ENCODE peak calls at places on chromosomes 3 and 15, in six cellular contexts. M is GM12878, K is A549, V is HepG2, C is K562, H is endothelial cell of umbilical vein. Y is an unnamed sample.
A peak's percentile ranks its signal among the peaks of the same experiment; 100 is the strongest.

GRCh38 chr3:193087336-193087735 is 153.7 kb upstream of the PLAAT1 start:
- DNase-seq in M (no peak), K (no peak), V (no peak), C (no peak), H (no peak), Y (no peak)

GRCh38 chr3:41198526-41198925 is 779 bp upstream of the CTNNB1 start:
- DNase-seq in M (no peak), K (no peak), V (peak; percentile 20), C (peak; percentile 33), H (peak; percentile 45), Y (peak; percentile 59)

GRCh38 chr3:189531271-189531670 is 99.9 kb upstream of the TP63 start:
- DNase-seq in M (no peak), K (no peak), V (no peak), C (no peak), H (no peak), Y (no peak)

GRCh38 chr3:37534940-37535339 is 326.7 kb upstream of the CTDSPL start:
- DNase-seq in M (no peak), K (no peak), V (no peak), C (no peak), H (no peak), Y (no peak)

GRCh38 chr15:35693887-35694286 is 147.9 kb upstream of the DPH6 start:
- DNase-seq in M (no peak), K (no peak), V (peak; percentile 38), C (no peak), H (no peak), Y (no peak)

GRCh38 chr3:13462822-13463221 is 17.3 kb upstream of the HDAC11 start:
- DNase-seq in M (no peak), K (no peak), V (no peak), C (no peak), H (no peak), Y (no peak)

GRCh38 chr3:70053293-70053692 is 53.8 kb downstream of the SAMMSON start:
- DNase-seq in M (no peak), K (no peak), V (no peak), C (no peak), H (no peak), Y (peak; percentile 79)

GRCh38 chr3:30723211-30723610 is 116.8 kb downstream of the TGFBR2 start:
- DNase-seq in M (no peak), K (no peak), V (no peak), C (no peak), H (no peak), Y (no peak)

GRCh38 chr15:39869251-39869650 is 50.8 kb downstream of the GPR176 start:
- DNase-seq in M (no peak), K (no peak), V (no peak), C (no peak), H (no peak), Y (no peak)

GRCh38 chr15:20340331-20340811 is 201.2 kb downstream of the GOLGA6L6 start:
- DNase-seq in M (no peak), K (peak; percentile 22), V (no peak), C (no peak), H (peak; percentile 2), Y (no peak)

GRCh38 chr15:88797648-88798339 is 5.4 kb upstream of the ACAN start:
- DNase-seq in M (no peak), K (no peak), V (no peak), C (no peak), H (no peak), Y (no peak)

GRCh38 chr15:48392356-48392755 is 61.1 kb downstream of the DUT start:
- DNase-seq in M (no peak), K (no peak), V (no peak), C (no peak), H (peak; percentile 99), Y (no peak)

GRCh38 chr3:112362221-112362620 is 29.3 kb downstream of the CD200 start:
- DNase-seq in M (no peak), K (no peak), V (no peak), C (no peak), H (peak; percentile 73), Y (no peak)

GRCh38 chr3:114447545-114447944 is 153.7 kb downstream of the TIGIT start:
- DNase-seq in M (no peak), K (no peak), V (no peak), C (no peak), H (no peak), Y (no peak)

GRCh38 chr3:42036483-42036823 is 54.7 kb upstream of the TRAK1 start:
- DNase-seq in M (no peak), K (peak; percentile 62), V (peak; percentile 58), C (peak; percentile 58), H (peak; percentile 92), Y (no peak)

GRCh38 chr3:158709666-158710083 is 22.6 kb downstream of the RARRES1 start:
- DNase-seq in M (no peak), K (peak; percentile 54), V (no peak), C (peak; percentile 62), H (peak; percentile 54), Y (peak; percentile 28)

GRCh38 chr3:189365609-189366564 is 194.1 kb downstream of the TPRG1 start:
- DNase-seq in M (no peak), K (no peak), V (no peak), C (no peak), H (no peak), Y (peak; percentile 7)

GRCh38 chr15:87207945-87208580 is 1048.5 kb downstream of the NTRK3 start:
- DNase-seq in M (no peak), K (no peak), V (no peak), C (no peak), H (no peak), Y (no peak)

GRCh38 chr15:73753250-73754130 is at the start of gene INSYN1:
- DNase-seq in M (no peak), K (no peak), V (no peak), C (no peak), H (no peak), Y (no peak)

GRCh38 chr3:151445283-151446001 is 15.4 kb downstream of the IGSF10 start:
- DNase-seq in M (no peak), K (no peak), V (no peak), C (no peak), H (no peak), Y (peak; percentile 96)

GRCh38 chr3:148106062-148106461 is 591.6 kb upstream of the AGTR1 start:
- DNase-seq in M (no peak), K (no peak), V (no peak), C (no peak), H (no peak), Y (no peak)

GRCh38 chr3:114508976-114509375 is 215.1 kb downstream of the TIGIT start:
- DNase-seq in M (no peak), K (no peak), V (no peak), C (no peak), H (no peak), Y (no peak)

GRCh38 chr3:84318273-84318809 is 640.4 kb upstream of the CADM2 start:
- DNase-seq in M (no peak), K (peak; percentile 1), V (no peak), C (no peak), H (no peak), Y (no peak)

GRCh38 chr3:52404391-52404790 is 40.5 kb downstream of the SEMA3G start:
- DNase-seq in M (no peak), K (no peak), V (no peak), C (no peak), H (no peak), Y (no peak)

GRCh38 chr3:116318370-116318769 is 126.9 kb downstream of the LSAMP start:
- DNase-seq in M (no peak), K (no peak), V (no peak), C (no peak), H (no peak), Y (no peak)

GRCh38 chr15:65833501-65834220 is 35.6 kb upstream of the RAB11A start:
- DNase-seq in M (no peak), K (no peak), V (peak; percentile 29), C (no peak), H (peak; percentile 66), Y (no peak)
- H3K4me3 ChIP-seq in M (no peak overlapping the region), K (no peak overlapping the region), V (peak overlapping the region; percentile 74), C (no peak overlapping the region), H (no peak overlapping the region), Y (no peak overlapping the region)

DNA sequence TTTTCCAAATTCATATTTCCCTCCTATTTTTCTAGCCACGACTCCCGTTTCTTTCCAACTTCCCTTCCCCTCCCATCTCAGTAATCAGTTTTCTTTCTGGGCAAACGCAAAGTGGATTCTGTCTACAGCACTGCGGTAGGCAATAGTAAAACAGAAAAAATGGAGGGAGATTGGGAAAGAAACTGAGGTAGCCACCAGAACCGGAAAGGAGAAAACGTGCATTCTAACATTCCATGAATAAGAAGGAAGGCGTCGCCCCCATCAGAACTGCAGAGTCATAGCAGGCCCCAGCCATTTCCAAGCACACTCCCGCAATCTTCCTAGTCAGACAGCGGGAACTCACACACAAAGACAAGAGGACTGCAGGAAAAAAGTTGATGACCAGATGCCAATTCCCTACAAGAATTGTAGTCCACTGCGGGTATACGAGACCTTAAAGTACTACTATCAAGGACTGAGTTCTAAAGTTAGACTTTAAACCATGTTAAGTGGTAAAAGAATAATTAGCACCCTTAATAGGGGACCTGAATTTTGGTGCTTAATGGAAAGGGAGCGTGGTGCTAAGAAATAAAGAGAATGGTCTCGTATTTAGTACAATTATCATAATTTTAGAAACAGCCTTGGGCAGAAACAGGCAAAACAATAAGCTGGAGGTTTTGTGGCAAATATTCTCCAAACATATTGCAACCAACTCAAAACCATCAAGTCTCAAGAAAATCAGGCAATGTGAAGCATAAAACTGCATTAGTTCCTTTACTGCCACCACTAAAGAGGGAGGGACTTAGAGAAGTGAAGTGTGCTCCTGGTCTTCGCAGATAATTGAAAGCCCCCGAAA is 1.4 kb downstream of the PFN2 start:
- DNase-seq in M (no peak), K (peak; percentile 89), V (peak; percentile 78), C (peak; percentile 23), H (peak; percentile 80), Y (no peak)
- TF ChIP-seq POLR2A in M (no peak), K (no peak), V (no peak), C (no peak), H (no peak), Y (no peak)

DNA sequence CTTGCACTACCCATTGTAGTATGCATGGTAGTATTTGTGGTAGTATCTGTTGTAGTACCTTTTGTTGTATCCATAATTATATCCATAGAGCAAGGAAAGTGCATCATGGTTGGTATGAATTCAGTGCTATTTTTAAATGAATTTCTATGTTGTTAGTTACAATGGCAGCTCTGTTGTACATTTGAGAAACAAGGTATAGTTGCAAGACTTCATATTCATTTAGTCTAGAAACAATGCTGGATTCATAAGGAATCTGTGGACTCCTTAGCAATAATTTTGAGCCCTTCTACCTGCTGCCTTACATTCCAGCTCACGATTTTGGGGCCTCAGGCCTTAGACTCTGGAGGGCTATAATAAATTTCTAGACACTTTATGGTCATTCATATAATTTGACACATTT is 141.8 kb downstream of the FAM43A start:
- DNase-seq in M (no peak), K (no peak), V (no peak), C (no peak), H (no peak), Y (no peak)
- TF ChIP-seq MYC in M (no peak), K (no peak), V (no peak), C (no peak), H (no peak), Y (no peak)

DNA sequence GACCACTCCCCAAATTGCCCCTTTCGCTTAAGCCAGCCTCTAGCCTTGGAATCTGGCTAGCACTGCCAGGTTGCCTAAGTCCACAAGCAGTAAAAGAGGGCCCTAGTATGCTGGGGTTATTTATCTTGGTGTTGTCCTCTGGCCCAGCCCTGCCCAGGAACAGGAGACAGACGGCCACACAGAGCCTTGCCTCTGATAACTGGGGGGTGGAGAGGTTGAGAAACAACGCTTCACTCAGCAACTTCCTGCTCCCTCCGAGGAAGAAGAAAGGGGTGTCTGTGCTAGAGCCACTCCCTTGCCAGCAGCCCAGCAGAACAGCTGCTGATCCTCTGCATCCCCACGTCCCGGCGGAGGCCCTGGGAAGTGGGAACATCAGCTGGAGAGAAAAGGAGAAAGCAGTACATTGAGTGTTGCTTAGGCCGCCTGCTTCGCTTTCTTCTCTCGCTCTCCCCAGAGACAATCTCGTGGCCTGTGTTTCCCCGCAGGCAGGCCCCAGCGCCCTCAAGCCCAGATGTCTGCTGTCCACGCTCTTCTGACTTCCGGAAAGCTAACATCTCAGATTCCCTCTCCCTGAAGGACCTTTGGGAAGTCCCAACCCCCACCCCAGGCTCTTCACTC is 22.6 kb upstream of the C3orf70 start:
- DNase-seq in M (peak; percentile 27), K (no peak), V (peak; percentile 92), C (peak; percentile 90), H (no peak), Y (peak; percentile 91)
- H3K4me3 ChIP-seq in M (no peak overlapping the region), K (no peak overlapping the region), V (peak overlapping the region; percentile 76), C (no peak overlapping the region), H (no peak overlapping the region), Y (peak overlapping the region; percentile 51)

Y was measured in NB4.